ENCODE peak calls at places on chromosomes 13 and 19, in four cellular contexts. One of them, this sample, is unnamed.

GRCh38 chr13:29883941-29884518 is 33.6 kb upstream of the UBL3 start:
- DNase-seq in psoas muscle: no peak
- DNase-seq in NB4: no peak
- DNase-seq in left lung: no peak
- DNase-seq in this sample: no peak

GRCh38 chr19:38727868-38728660 is 16.2 kb downstream of the CAPN12 start:
- DNase-seq in psoas muscle: no peak
- DNase-seq in NB4: no peak
- DNase-seq in left lung: peak; percentile 33
- DNase-seq in this sample: peak; percentile 34

GRCh38 chr13:36965767-36966166 is 33.4 kb downstream of the ALG5 start:
- DNase-seq in psoas muscle: no peak
- DNase-seq in NB4: peak; percentile 15
- DNase-seq in left lung: no peak
- DNase-seq in this sample: no peak

GRCh38 chr13:30429721-30430694 is 7.7 kb downstream of the UBE2L5 start:
- DNase-seq in psoas muscle: no peak
- DNase-seq in NB4: peak; percentile 79
- DNase-seq in left lung: no peak
- DNase-seq in this sample: peak; percentile 64

GRCh38 chr19:7863971-7864718 is 10.0 kb downstream of the PRR36 start:
- DNase-seq in psoas muscle: no peak
- DNase-seq in NB4: no peak
- DNase-seq in left lung: no peak
- DNase-seq in this sample: no peak

GRCh38 chr13:53068841-53069520 is 40.4 kb downstream of the OLFM4 start:
- DNase-seq in psoas muscle: no peak
- DNase-seq in NB4: no peak
- DNase-seq in left lung: no peak
- DNase-seq in this sample: no peak

GRCh38 chr19:38686530-38686888 is 39.1 kb downstream of the ACTN4 start:
- DNase-seq in psoas muscle: no peak
- DNase-seq in NB4: no peak
- DNase-seq in left lung: no peak
- DNase-seq in this sample: no peak

GRCh38 chr19:19134687-19135158 is 3.6 kb downstream of the TMEM161A start:
- DNase-seq in psoas muscle: peak; percentile 86
- DNase-seq in NB4: peak; percentile 11
- DNase-seq in left lung: peak; percentile 61
- DNase-seq in this sample: no peak

GRCh38 chr19:12202250-12202649 is 39.4 kb downstream of the ZNF136 start:
- DNase-seq in psoas muscle: no peak
- DNase-seq in NB4: peak; percentile 52
- DNase-seq in left lung: no peak
- DNase-seq in this sample: no peak

GRCh38 chr13:59493436-59493965 is 670.2 kb downstream of the DIAPH3 start:
- DNase-seq in psoas muscle: no peak
- DNase-seq in NB4: no peak
- DNase-seq in left lung: no peak
- DNase-seq in this sample: no peak

GRCh38 chr19:55304980-55305379 is 20.2 kb downstream of the TMEM150B start:
- DNase-seq in psoas muscle: no peak
- DNase-seq in NB4: no peak
- DNase-seq in left lung: no peak
- DNase-seq in this sample: no peak

GRCh38 chr13:51760592-51760991 is 43.4 kb downstream of the DHRS12 start:
- DNase-seq in psoas muscle: no peak
- DNase-seq in NB4: no peak
- DNase-seq in left lung: no peak
- DNase-seq in this sample: no peak

GRCh38 chr13:48590141-48590863 is 57.4 kb upstream of the RCBTB2 start:
- DNase-seq in psoas muscle: no peak
- DNase-seq in NB4: no peak
- DNase-seq in left lung: no peak
- DNase-seq in this sample: no peak

GRCh38 chr19:38451036-38451435 is 17.5 kb downstream of the RYR1 start:
- DNase-seq in psoas muscle: no peak
- DNase-seq in NB4: no peak
- DNase-seq in left lung: no peak
- DNase-seq in this sample: no peak

GRCh38 chr19:19232231-19232630 is 20.5 kb downstream of the NCAN start:
- DNase-seq in psoas muscle: no peak
- DNase-seq in NB4: no peak
- DNase-seq in left lung: no peak
- DNase-seq in this sample: no peak

GRCh38 chr13:108428691-108429090 is 159.2 kb downstream of the TNFSF13B start:
- DNase-seq in psoas muscle: no peak
- DNase-seq in NB4: no peak
- DNase-seq in left lung: no peak
- DNase-seq in this sample: no peak

GRCh38 chr19:42353341-42354015 is 28.0 kb downstream of the MEGF8 start:
- DNase-seq in psoas muscle: no peak
- DNase-seq in NB4: no peak
- DNase-seq in left lung: no peak
- DNase-seq in this sample: no peak

GRCh38 chr13:43390101-43390500 is 366.7 kb downstream of the DNAJC15 start:
- DNase-seq in psoas muscle: no peak
- DNase-seq in NB4: no peak
- DNase-seq in left lung: no peak
- DNase-seq in this sample: no peak

GRCh38 chr19:39237200-39238184 is 7.3 kb downstream of the IFNL3 start:
- DNase-seq in psoas muscle: no peak
- DNase-seq in NB4: peak; percentile 51
- DNase-seq in left lung: peak; percentile 78
- DNase-seq in this sample: no peak

GRCh38 chr13:50079278-50080157 is 64.3 kb downstream of the KCNRG start:
- DNase-seq in psoas muscle: no peak
- DNase-seq in NB4: no peak
- DNase-seq in left lung: no peak
- DNase-seq in this sample: no peak

GRCh38 chr13:66528903-66529576 is 701.1 kb downstream of the PCDH9 start:
- DNase-seq in psoas muscle: no peak
- DNase-seq in NB4: no peak
- DNase-seq in left lung: no peak
- DNase-seq in this sample: no peak

GRCh38 chr13:93932901-93933300 is 546.6 kb downstream of the DCT start:
- DNase-seq in psoas muscle: no peak
- DNase-seq in NB4: no peak
- DNase-seq in left lung: no peak
- DNase-seq in this sample: no peak

GRCh38 chr19:1830978-1831377 is 17.3 kb downstream of the REXO1 start:
- DNase-seq in psoas muscle: no peak
- DNase-seq in NB4: no peak
- DNase-seq in left lung: no peak
- DNase-seq in this sample: no peak

GRCh38 chr13:105679832-105680231 is 855.6 kb downstream of the EFNB2 start:
- DNase-seq in psoas muscle: no peak
- DNase-seq in NB4: no peak
- DNase-seq in left lung: no peak
- DNase-seq in this sample: no peak

GRCh38 chr13:36124236-36124822 is 6.9 kb downstream of the DCLK1 start:
- DNase-seq in psoas muscle: no peak
- DNase-seq in NB4: no peak
- DNase-seq in left lung: peak; percentile 44
- DNase-seq in this sample: no peak

GRCh38 chr19:33096005-33096404 is 15.0 kb downstream of the GPATCH1 start:
- DNase-seq in psoas muscle: no peak
- DNase-seq in NB4: no peak
- DNase-seq in left lung: no peak
- DNase-seq in this sample: no peak

GRCh38 chr19:33340991-33341390 is 32.5 kb upstream of the CEBPG start:
- DNase-seq in psoas muscle: no peak
- DNase-seq in NB4: no peak
- DNase-seq in left lung: no peak
- DNase-seq in this sample: no peak

GRCh38 chr13:92221916-92222315 is 823.5 kb downstream of the GPC5 start:
- DNase-seq in psoas muscle: no peak
- DNase-seq in NB4: no peak
- DNase-seq in left lung: no peak
- DNase-seq in this sample: no peak

GRCh38 chr13:102277286-102277685 is 124.6 kb downstream of the FGF14 start:
- DNase-seq in psoas muscle: peak; percentile 47
- DNase-seq in NB4: no peak
- DNase-seq in left lung: no peak
- DNase-seq in this sample: no peak

GRCh38 chr19:16714702-16715294 is 4.8 kb upstream of the NWD1 start:
- DNase-seq in psoas muscle: peak; percentile 34
- DNase-seq in NB4: peak; percentile 77
- DNase-seq in left lung: peak; percentile 48
- DNase-seq in this sample: peak; percentile 57

GRCh38 chr19:43560687-43561086 is 14.6 kb downstream of the XRCC1 start:
- DNase-seq in psoas muscle: no peak
- DNase-seq in NB4: peak; percentile 67
- DNase-seq in left lung: no peak
- DNase-seq in this sample: no peak

GRCh38 chr13:61036715-61037114 is 378.9 kb downstream of the PCDH20 start:
- DNase-seq in psoas muscle: no peak
- DNase-seq in NB4: no peak
- DNase-seq in left lung: no peak
- DNase-seq in this sample: no peak

GRCh38 chr19:41376998-41377365 is 649 bp downstream of the TMEM91 start:
- DNase-seq in psoas muscle: no peak
- DNase-seq in NB4: no peak
- DNase-seq in left lung: no peak
- DNase-seq in this sample: no peak

GRCh38 chr19:34985249-34986022 is 14.7 kb upstream of the GRAMD1A start:
- DNase-seq in psoas muscle: peak; percentile 51
- DNase-seq in NB4: no peak
- DNase-seq in left lung: peak; percentile 61
- DNase-seq in this sample: no peak
- TF ChIP-seq CTCF in psoas muscle: no peak
- TF ChIP-seq CTCF in NB4: no peak
- TF ChIP-seq CTCF in left lung: no peak
- TF ChIP-seq CTCF in this sample: no peak

DNA sequence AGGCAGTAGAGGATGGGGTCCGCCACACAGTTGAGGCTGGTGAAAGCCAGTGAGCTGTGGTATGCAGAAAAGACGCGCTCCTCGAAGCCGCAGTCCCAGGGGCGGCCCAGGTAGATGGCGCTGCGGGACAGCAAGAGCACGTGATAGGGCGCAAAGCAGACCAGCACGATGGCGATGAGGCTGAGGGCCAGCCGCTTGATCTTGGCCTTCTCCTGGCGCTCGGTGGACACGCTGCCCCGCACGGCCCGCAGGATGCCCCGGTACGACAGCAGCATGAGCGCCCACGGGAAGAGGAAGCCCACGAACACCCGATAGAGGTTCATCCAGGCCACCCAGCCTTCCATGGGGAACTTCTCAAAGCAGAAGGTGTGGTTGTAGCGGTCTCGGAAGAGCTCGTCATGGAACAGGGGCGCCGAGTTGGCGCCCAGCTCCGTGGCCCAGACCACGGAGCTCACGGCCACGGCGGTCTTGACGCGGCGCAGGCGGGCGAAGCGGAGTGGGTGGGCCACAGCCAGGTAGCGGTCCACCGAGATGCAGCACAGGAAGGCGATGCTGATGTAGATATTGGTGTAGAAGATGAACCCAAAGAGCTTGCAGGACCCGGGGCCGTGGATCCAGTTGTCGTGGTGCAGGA is 6.5 kb upstream of the OPA3 start:
- DNase-seq in psoas muscle: peak; percentile 39
- DNase-seq in NB4: peak; percentile 66
- DNase-seq in left lung: peak; percentile 53
- DNase-seq in this sample: no peak
- TF ChIP-seq CTCF in psoas muscle: no peak
- TF ChIP-seq CTCF in NB4: peak; percentile 31
- TF ChIP-seq CTCF in left lung: peak; percentile 19
- TF ChIP-seq CTCF in this sample: peak; percentile 46

GRCh38 chr13:18965347-18965855 is 216.2 kb downstream of the TUBA3C start:
- DNase-seq in psoas muscle: no peak
- DNase-seq in NB4: no peak
- DNase-seq in left lung: no peak
- DNase-seq in this sample: no peak
- TF ChIP-seq CTCF in psoas muscle: no peak
- TF ChIP-seq CTCF in NB4: no peak
- TF ChIP-seq CTCF in left lung: no peak
- TF ChIP-seq CTCF in this sample: no peak

GRCh38 chr19:4652075-4652474 is 12.8 kb downstream of the TNFAIP8L1 start:
- DNase-seq in psoas muscle: no peak
- DNase-seq in NB4: no peak
- DNase-seq in left lung: no peak
- DNase-seq in this sample: no peak

GRCh38 chr19:4650159-4650558 is 10.8 kb downstream of the TNFAIP8L1 start:
- DNase-seq in psoas muscle: no peak
- DNase-seq in NB4: no peak
- DNase-seq in left lung: no peak
- DNase-seq in this sample: no peak

GRCh38 chr19:4645718-4646117 is 6.4 kb downstream of the TNFAIP8L1 start:
- DNase-seq in psoas muscle: no peak
- DNase-seq in NB4: no peak
- DNase-seq in left lung: no peak
- DNase-seq in this sample: no peak

GRCh38 chr19:4649392-4650094 is 10.2 kb downstream of the TNFAIP8L1 start:
- DNase-seq in psoas muscle: no peak
- DNase-seq in NB4: no peak
- DNase-seq in left lung: no peak
- DNase-seq in this sample: no peak

DNA sequence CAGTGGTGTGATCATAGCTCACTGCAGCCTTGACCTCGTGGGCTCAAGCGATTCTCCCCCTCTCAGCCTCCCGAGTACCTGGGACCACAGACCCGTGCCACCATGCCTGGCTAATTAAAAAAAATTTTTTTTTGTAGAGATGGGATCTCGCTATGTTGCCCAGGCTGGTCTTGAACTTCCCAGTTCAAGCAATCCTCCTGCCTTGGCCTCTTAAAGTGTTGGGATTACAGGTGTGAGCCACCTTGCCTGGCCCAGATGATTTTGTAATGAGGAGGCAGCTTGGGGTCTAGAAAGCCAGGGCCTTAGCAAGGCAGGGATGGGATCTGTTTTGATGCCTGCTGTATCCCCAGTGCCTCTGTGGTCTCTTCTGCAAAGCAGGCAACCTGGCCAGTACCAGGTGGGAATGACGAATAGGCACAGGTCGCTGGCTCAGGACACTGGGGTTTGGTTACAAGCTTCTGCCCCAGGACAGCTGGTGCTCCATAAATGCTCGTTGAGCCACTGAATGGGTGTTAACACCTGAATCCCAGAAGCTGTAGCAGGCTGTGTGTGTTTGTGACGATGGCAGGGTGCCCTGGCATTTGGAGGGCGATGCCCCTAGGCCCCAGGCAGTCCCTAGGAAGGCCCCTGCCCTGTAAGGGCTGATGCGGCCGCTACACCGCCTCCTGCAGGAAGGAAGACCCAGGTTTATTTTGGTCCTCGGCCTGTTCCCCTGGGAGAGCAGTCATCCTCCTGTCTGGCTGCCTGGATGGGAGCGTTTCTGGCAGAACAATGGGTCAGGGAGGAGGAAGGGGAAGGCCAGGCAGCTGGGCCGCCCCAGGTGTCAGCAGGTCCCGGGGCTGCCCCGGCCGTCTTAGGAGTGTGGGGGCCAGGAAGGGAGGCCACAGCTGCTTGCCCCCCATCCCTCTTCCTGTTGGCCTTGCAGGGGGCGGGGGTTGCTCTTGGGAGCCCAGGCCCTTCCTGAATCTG is 8.6 kb downstream of the TNFAIP8L1 start:
- DNase-seq in psoas muscle: peak; percentile 56
- DNase-seq in NB4: no peak
- DNase-seq in left lung: no peak
- DNase-seq in this sample: no peak
- TF ChIP-seq CTCF in psoas muscle: no peak
- TF ChIP-seq CTCF in NB4: no peak
- TF ChIP-seq CTCF in left lung: no peak
- TF ChIP-seq CTCF in this sample: no peak

GRCh38 chr13:46184277-46184699 is 2.3 kb upstream of the LCP1 start:
- DNase-seq in psoas muscle: peak; percentile 19
- DNase-seq in NB4: peak; percentile 88
- DNase-seq in left lung: peak; percentile 53
- DNase-seq in this sample: peak; percentile 59
- TF ChIP-seq CTCF in psoas muscle: peak; percentile 15
- TF ChIP-seq CTCF in NB4: peak; percentile 94
- TF ChIP-seq CTCF in left lung: peak; percentile 49
- TF ChIP-seq CTCF in this sample: peak; percentile 79